ENCODE peak calls at places on chromosomes 3 and 15, in ten cellular contexts. E, C, N, D, G, Q, B, V, S and J are unnamed samples.

GRCh38 chr3:23875326-23875725 is 41.5 kb downstream of the NKIRAS1 start:
- DNase-seq in E (no peak), V (no peak), Q (no peak), S (no peak), C (no peak), B (no peak), D (no peak), N (no peak), G (no peak), J (no peak)

GRCh38 chr15:36777941-36778340 is 198.5 kb downstream of the CDIN1 start:
- DNase-seq in C (no peak), V (no peak), B (no peak), N (no peak), G (no peak), E (no peak), S (no peak), D (no peak), Q (no peak), J (no peak)

GRCh38 chr15:22956257-22956979 is 23.8 kb downstream of the CYFIP1 start:
- DNase-seq in C (peak), D (no peak), Q (peak), V (no peak), G (peak), S (no peak), B (no peak), N (no peak), E (no peak), J (no peak)

GRCh38 chr3:173221010-173221409 is 80.0 kb upstream of the SPATA16 start:
- DNase-seq in C (no peak), B (no peak), S (no peak), Q (no peak), N (no peak), D (peak), E (no peak), G (peak), V (no peak), J (no peak)

GRCh38 chr3:17738219-17738618 is 4.2 kb downstream of the TBC1D5 start:
- DNase-seq in S (no peak), E (no peak), V (no peak), N (no peak), C (no peak), D (no peak), G (no peak), B (no peak), Q (no peak), J (no peak)

GRCh38 chr15:90019611-90020010 is 18.5 kb downstream of the ZNF710 start:
- DNase-seq in D (no peak), Q (peak), V (no peak), E (peak), C (no peak), B (no peak), N (no peak), S (no peak), G (no peak), J (no peak)

GRCh38 chr15:51799174-51799907 is 30.1 kb upstream of the TMOD3 start:
- DNase-seq in C (no peak), B (no peak), V (no peak), N (no peak), G (no peak), S (no peak), D (no peak), Q (no peak), E (no peak), J (no peak)

GRCh38 chr3:133663569-133664313 is 2.0 kb upstream of the TOPBP1 start:
- DNase-seq in V (no peak), S (peak), N (no peak), B (no peak), G (peak), C (no peak), Q (no peak), D (peak), E (no peak), J (no peak)

GRCh38 chr3:128726691-128727031 is 678 bp downstream of the RAB7A start:
- DNase-seq in B (peak), G (peak), N (peak), E (peak), S (no peak), D (peak), V (peak), Q (peak), C (peak), J (peak)

GRCh38 chr3:100709840-100710235 is 544 bp downstream of the TFG start:
- DNase-seq in B (no peak), Q (peak), N (no peak), G (peak), D (no peak), V (peak), S (peak), E (peak), C (no peak), J (no peak)

GRCh38 chr3:82643948-82644347 is 882.5 kb upstream of the GBE1 start:
- DNase-seq in V (no peak), G (peak), E (no peak), B (no peak), D (peak), Q (no peak), C (no peak), S (no peak), N (no peak), J (no peak)

GRCh38 chr3:29280675-29281264 is at the start of gene RBMS3:
- DNase-seq in B (peak), S (no peak), D (no peak), V (peak), Q (peak), G (peak), C (peak), N (peak), E (peak), J (peak)

GRCh38 chr3:89000886-89001285 is 106.5 kb upstream of the EPHA3 start:
- DNase-seq in C (no peak), E (no peak), S (no peak), Q (no peak), G (no peak), D (no peak), N (no peak), B (no peak), V (no peak), J (no peak)

GRCh38 chr3:62261121-62261520 is 112.2 kb downstream of the FEZF2 start:
- DNase-seq in E (no peak), N (no peak), B (no peak), C (no peak), Q (no peak), D (no peak), S (no peak), G (no peak), V (no peak), J (no peak)

GRCh38 chr3:18885612-18886011 is 262.7 kb upstream of the KCNH8 start:
- DNase-seq in N (no peak), C (no peak), Q (no peak), S (no peak), E (no peak), G (no peak), D (no peak), V (no peak), B (no peak), J (no peak)

GRCh38 chr3:12999147-13000140 is 73.8 kb downstream of the IQSEC1 start:
- DNase-seq in G (no peak), Q (peak), S (peak), N (peak), V (no peak), E (peak), B (peak), C (peak), D (peak), J (no peak)

GRCh38 chr3:151404316-151404715 is 19.8 kb upstream of the P2RY12 start:
- DNase-seq in S (no peak), E (no peak), Q (no peak), D (no peak), G (no peak), N (no peak), V (no peak), B (no peak), C (no peak), J (no peak)

GRCh38 chr3:184472723-184473419 is 88.7 kb upstream of the EPHB3 start:
- DNase-seq in V (no peak), Q (peak), B (peak), S (no peak), D (no peak), E (peak), G (no peak), C (peak), N (no peak), J (peak)

GRCh38 chr3:127033786-127034185 is 50.9 kb downstream of the PLXNA1 start:
- DNase-seq in D (no peak), B (no peak), Q (no peak), S (no peak), G (no peak), V (no peak), E (no peak), C (no peak), N (no peak), J (no peak)

GRCh38 chr3:145735631-145736030 is 425.4 kb downstream of the PLOD2 start:
- DNase-seq in S (no peak), B (no peak), D (no peak), G (no peak), C (no peak), V (no peak), Q (no peak), N (no peak), E (no peak), J (no peak)

GRCh38 chr3:48661501-48662139 is 1.1 kb downstream of the CELSR3 start:
- DNase-seq in B (peak), G (peak), Q (peak), C (no peak), S (peak), E (peak), N (peak), V (peak), D (peak), J (no peak)

GRCh38 chr15:48642795-48643194 is 2.7 kb downstream of the FBN1 start:
- DNase-seq in S (no peak), C (no peak), D (no peak), N (no peak), B (no peak), E (no peak), Q (no peak), G (no peak), V (no peak), J (no peak)

GRCh38 chr3:19273091-19273490 is 124.8 kb downstream of the KCNH8 start:
- DNase-seq in S (no peak), D (no peak), V (no peak), C (no peak), Q (no peak), G (no peak), E (no peak), B (no peak), N (no peak), J (no peak)

GRCh38 chr15:78389356-78389755 is 48.7 kb upstream of the IREB2 start:
- DNase-seq in B (no peak), G (no peak), C (no peak), V (no peak), N (peak), E (no peak), S (no peak), Q (no peak), D (no peak), J (no peak)

GRCh38 chr3:109897734-109898133 is 560.4 kb upstream of the DPPA4 start:
- DNase-seq in B (no peak), N (no peak), G (no peak), S (no peak), D (no peak), V (no peak), C (no peak), Q (no peak), E (no peak), J (no peak)

GRCh38 chr3:106326941-106327765 is 458.3 kb upstream of the CBLB start:
- DNase-seq in C (no peak), E (no peak), B (no peak), G (no peak), Q (no peak), N (no peak), V (no peak), S (no peak), D (no peak), J (no peak)

GRCh38 chr3:46027736-46028397 is 584 bp upstream of the XCR1 start:
- DNase-seq in B (no peak), D (no peak), C (no peak), G (no peak), V (no peak), N (no peak), Q (no peak), E (no peak), S (no peak), J (peak)

GRCh38 chr3:78762121-78762520 is 1005.7 kb downstream of the ROBO1 start:
- DNase-seq in E (no peak), Q (no peak), D (no peak), N (no peak), C (no peak), S (no peak), G (no peak), V (no peak), B (no peak), J (no peak)

GRCh38 chr3:140341213-140341612 is 336.7 kb upstream of the TRIM42 start:
- DNase-seq in B (no peak), G (no peak), N (no peak), V (peak), D (no peak), S (no peak), E (peak), Q (no peak), C (no peak), J (no peak)

GRCh38 chr15:47542312-47543094 is 174.8 kb upstream of the SEMA6D start:
- DNase-seq in D (no peak), B (no peak), V (no peak), E (no peak), Q (no peak), N (no peak), G (no peak), S (no peak), C (no peak), J (no peak)

GRCh38 chr3:102165367-102165766 is 269.4 kb upstream of the ZPLD1 start:
- DNase-seq in E (no peak), D (no peak), V (no peak), S (no peak), N (no peak), B (no peak), Q (no peak), G (no peak), C (no peak), J (no peak)
- TF ChIP-seq EP300 in E (no peak), D (no peak), V (no peak), S (no peak), N (no peak), B (no peak), Q (no peak), G (no peak), C (no peak), J (no peak)

DNA sequence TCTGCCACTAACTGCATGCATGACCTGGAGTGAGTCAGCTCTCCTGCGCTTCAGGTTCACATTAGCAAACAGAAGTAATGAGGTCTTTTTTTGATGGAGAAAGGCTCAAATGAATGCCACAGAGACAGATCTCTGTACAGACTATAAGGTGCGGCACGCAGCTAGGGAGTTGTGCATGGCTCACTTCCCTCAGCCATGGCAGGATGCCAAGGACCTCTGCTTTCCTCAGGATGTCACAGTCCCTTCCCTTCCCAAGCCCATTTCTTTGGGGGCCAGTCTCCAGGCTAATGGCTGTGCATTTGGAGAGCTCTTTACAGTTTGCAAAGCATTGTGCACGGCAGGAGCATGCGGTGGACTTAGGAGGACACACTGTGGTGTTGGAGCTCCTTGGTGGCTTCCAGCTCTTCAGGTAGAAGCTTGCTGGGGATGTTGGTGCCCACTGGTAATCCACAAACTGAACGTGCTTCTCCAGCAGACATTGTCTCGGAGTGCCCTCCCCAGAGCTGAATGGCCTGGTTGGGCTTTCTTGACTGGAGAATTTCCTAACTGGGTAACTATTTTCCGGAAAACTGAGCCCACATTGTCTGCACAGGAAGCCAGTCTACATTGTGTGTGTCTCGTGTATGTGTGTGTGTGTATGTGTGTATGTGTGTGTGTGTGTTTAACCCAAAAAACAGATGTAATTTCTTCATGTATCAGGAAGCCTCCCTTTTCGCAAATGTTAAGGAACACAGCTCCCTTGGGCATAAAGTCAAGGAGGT is 172.5 kb upstream of the TLE3 start:
- DNase-seq in G (no peak), V (peak), Q (no peak), C (no peak), S (no peak), E (peak), N (no peak), B (no peak), D (no peak), J (no peak)
- TF ChIP-seq EP300 in G (no peak), V (no peak), Q (no peak), C (no peak), S (no peak), E (no peak), N (no peak), B (no peak), D (no peak), J (no peak)

GRCh38 chr3:37922721-37923575 is 61.3 kb downstream of the CTDSPL start:
- DNase-seq in Q (no peak), E (no peak), N (peak), G (no peak), B (no peak), D (no peak), V (no peak), S (no peak), C (no peak), J (peak)
- TF ChIP-seq EP300 in Q (no peak), E (no peak), N (no peak), G (no peak), B (peak), D (no peak), V (no peak), S (no peak), C (no peak), J (no peak)

GRCh38 chr3:67509471-67510075 is 144.8 kb downstream of the SUCLG2 start:
- DNase-seq in C (no peak), S (no peak), B (no peak), N (no peak), Q (no peak), V (no peak), G (no peak), E (no peak), D (no peak), J (no peak)
- TF ChIP-seq EP300 in C (no peak), S (no peak), B (no peak), N (no peak), Q (no peak), V (no peak), G (no peak), E (no peak), D (no peak), J (no peak)

GRCh38 chr3:123920383-123920782 is 36.3 kb upstream of the MYLK start:
- DNase-seq in E (no peak), B (no peak), Q (no peak), S (no peak), G (no peak), C (no peak), D (no peak), V (no peak), N (no peak), J (no peak)

GRCh38 chr3:123919353-123919752 is 35.2 kb upstream of the MYLK start:
- DNase-seq in E (no peak), Q (no peak), B (no peak), G (no peak), V (no peak), D (no peak), N (no peak), C (no peak), S (no peak), J (no peak)

GRCh38 chr3:123926396-123926795 is 34.6 kb downstream of the CCDC14 start:
- DNase-seq in E (no peak), S (no peak), V (no peak), C (no peak), B (no peak), N (no peak), G (no peak), D (no peak), Q (no peak), J (no peak)

DNA sequence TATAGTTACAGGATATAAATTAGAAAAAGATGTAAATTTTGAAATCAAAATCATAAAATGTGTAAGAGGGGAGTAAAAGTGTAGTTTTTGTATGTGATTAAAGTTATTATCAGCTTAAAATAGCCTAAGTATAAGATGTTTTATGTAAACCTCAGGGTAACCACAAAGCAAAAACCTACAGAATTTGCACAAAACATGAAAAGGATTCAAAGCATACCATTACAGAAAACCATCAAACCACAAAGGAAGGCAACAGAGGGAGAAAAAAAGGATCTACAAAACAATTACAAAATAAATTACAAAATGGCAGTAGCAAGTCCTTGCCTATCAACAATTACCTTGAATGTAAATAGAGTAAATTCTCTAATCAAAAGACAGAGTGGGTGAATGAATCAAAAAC is 36.7 kb upstream of the MYLK start:
- DNase-seq in E (no peak), C (no peak), G (no peak), Q (no peak), S (no peak), B (no peak), V (no peak), N (no peak), D (no peak), J (no peak)
- TF ChIP-seq EP300 in E (no peak), C (no peak), G (no peak), Q (no peak), S (no peak), B (no peak), V (no peak), N (no peak), D (no peak), J (no peak)

GRCh38 chr15:74631408-74631807 is 15.8 kb downstream of the CLK3 start:
- DNase-seq in N (no peak), S (no peak), V (no peak), G (no peak), E (no peak), D (peak), B (no peak), C (no peak), Q (no peak), J (no peak)

GRCh38 chr15:74630284-74631086 is 14.8 kb downstream of the CLK3 start:
- DNase-seq in G (no peak), E (no peak), S (no peak), Q (no peak), D (no peak), C (no peak), V (no peak), N (no peak), B (no peak), J (no peak)

GRCh38 chr15:74632601-74633000 is 17.0 kb downstream of the CLK3 start:
- DNase-seq in Q (no peak), B (no peak), N (no peak), E (no peak), S (no peak), V (no peak), C (no peak), D (no peak), G (no peak), J (no peak)

GRCh38 chr15:74631087-74631385 is 15.4 kb downstream of the CLK3 start:
- DNase-seq in S (no peak), E (no peak), N (no peak), G (no peak), V (no peak), D (no peak), Q (no peak), B (no peak), C (no peak), J (no peak)

DNA sequence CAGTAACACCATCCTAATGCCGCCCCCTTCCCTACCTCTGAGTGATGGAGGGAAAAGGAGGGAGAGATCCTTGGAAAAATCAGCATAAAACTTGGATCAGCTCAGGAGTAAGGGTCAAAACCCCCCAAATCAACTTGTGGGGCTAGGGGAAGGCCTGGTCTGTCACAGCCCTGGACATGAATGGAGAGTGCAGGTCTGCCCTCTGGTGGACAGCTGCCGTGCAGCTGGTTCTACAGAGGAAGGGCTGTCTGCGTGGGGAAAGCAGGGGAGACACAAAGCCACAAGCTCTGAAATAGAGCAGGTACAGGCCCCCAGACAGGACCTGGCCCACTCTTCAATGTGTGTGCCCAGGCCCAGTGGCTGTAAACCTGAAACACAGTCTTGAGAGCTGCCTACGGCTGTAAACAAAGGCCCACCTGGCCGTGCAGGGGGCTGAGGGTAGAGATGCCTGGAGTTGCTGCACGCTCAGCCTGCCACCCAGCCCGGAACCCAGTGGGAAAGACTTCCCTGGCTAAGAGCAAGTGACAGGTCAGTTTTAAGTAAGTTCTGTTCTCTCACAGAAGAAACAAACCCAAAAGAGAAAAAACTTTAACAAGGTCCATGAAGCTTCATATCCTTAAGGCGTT is 16.4 kb downstream of the CLK3 start:
- DNase-seq in E (peak), C (no peak), B (peak), V (no peak), D (peak), G (peak), S (peak), Q (no peak), N (peak), J (no peak)
- TF ChIP-seq EP300 in E (no peak), C (no peak), B (no peak), V (no peak), D (no peak), G (no peak), S (no peak), Q (no peak), N (no peak), J (no peak)